ENCODE peak calls at places on chromosomes 2 and 18, in five cellular contexts. One of them, this sample, is unnamed.

GRCh38 chr2:43513216-43513615 is 82.6 kb downstream of the THADA start:
- ATAC-seq in upper lobe of left lung: no peak
- ATAC-seq in K562: no peak
- ATAC-seq in A549: no peak
- ATAC-seq in GM12878: peak
- ATAC-seq in this sample: no peak

GRCh38 chr2:111117666-111118454 is 2.9 kb upstream of the BCL2L11 start:
- ATAC-seq in GM12878: no peak
- ATAC-seq in K562: no peak
- ATAC-seq in A549: peak
- ATAC-seq in upper lobe of left lung: no peak
- ATAC-seq in this sample: no peak

GRCh38 chr2:118806797-118807667 is 40.4 kb downstream of the EN1 start:
- ATAC-seq in upper lobe of left lung: no peak
- ATAC-seq in GM12878: no peak
- ATAC-seq in A549: no peak
- ATAC-seq in K562: peak
- ATAC-seq in this sample: no peak

GRCh38 chr18:62850619-62851306 is 135.4 kb downstream of the PHLPP1 start:
- ATAC-seq in GM12878: no peak
- ATAC-seq in K562: peak
- ATAC-seq in A549: peak
- ATAC-seq in upper lobe of left lung: peak
- ATAC-seq in this sample: no peak

GRCh38 chr2:234322766-234323465 is 174.0 kb downstream of the ARL4C start:
- ATAC-seq in K562: no peak
- ATAC-seq in upper lobe of left lung: no peak
- ATAC-seq in A549: no peak
- ATAC-seq in GM12878: no peak
- ATAC-seq in this sample: no peak

GRCh38 chr2:146949400-146949799 is 895.4 kb upstream of the ACVR2A start:
- ATAC-seq in A549: no peak
- ATAC-seq in upper lobe of left lung: no peak
- ATAC-seq in K562: no peak
- ATAC-seq in GM12878: no peak
- ATAC-seq in this sample: no peak

GRCh38 chr2:221896505-221897151 is 324.5 kb upstream of the EPHA4 start:
- ATAC-seq in GM12878: no peak
- ATAC-seq in A549: no peak
- ATAC-seq in K562: no peak
- ATAC-seq in upper lobe of left lung: peak
- ATAC-seq in this sample: peak

GRCh38 chr18:69186162-69186561 is 214.5 kb upstream of the DOK6 start:
- ATAC-seq in K562: no peak
- ATAC-seq in upper lobe of left lung: no peak
- ATAC-seq in A549: no peak
- ATAC-seq in GM12878: no peak
- ATAC-seq in this sample: no peak

GRCh38 chr2:69616755-69617154 is 26.8 kb downstream of the AAK1 start:
- ATAC-seq in K562: no peak
- ATAC-seq in A549: no peak
- ATAC-seq in upper lobe of left lung: no peak
- ATAC-seq in GM12878: peak
- ATAC-seq in this sample: no peak

GRCh38 chr2:167196461-167197252 is 308.4 kb downstream of the XIRP2 start:
- ATAC-seq in upper lobe of left lung: peak
- ATAC-seq in K562: no peak
- ATAC-seq in A549: no peak
- ATAC-seq in GM12878: peak
- ATAC-seq in this sample: peak

GRCh38 chr2:67716895-67717294 is 319.8 kb downstream of the ETAA1 start:
- ATAC-seq in A549: no peak
- ATAC-seq in upper lobe of left lung: no peak
- ATAC-seq in K562: no peak
- ATAC-seq in GM12878: no peak
- ATAC-seq in this sample: no peak

GRCh38 chr2:37615808-37616673 is 55.4 kb downstream of the CDC42EP3 start:
- ATAC-seq in A549: no peak
- ATAC-seq in upper lobe of left lung: peak
- ATAC-seq in K562: no peak
- ATAC-seq in GM12878: peak
- ATAC-seq in this sample: peak

GRCh38 chr2:219946529-219946928 is 319.1 kb downstream of the SLC4A3 start:
- ATAC-seq in GM12878: peak
- ATAC-seq in A549: no peak
- ATAC-seq in K562: no peak
- ATAC-seq in upper lobe of left lung: no peak
- ATAC-seq in this sample: no peak

GRCh38 chr18:56743115-56743514 is 92.0 kb downstream of the WDR7 start:
- ATAC-seq in upper lobe of left lung: no peak
- ATAC-seq in K562: no peak
- ATAC-seq in A549: no peak
- ATAC-seq in GM12878: no peak
- ATAC-seq in this sample: no peak

GRCh38 chr2:204473224-204473623 is 72.1 kb upstream of the PARD3B start:
- ATAC-seq in upper lobe of left lung: no peak
- ATAC-seq in GM12878: no peak
- ATAC-seq in A549: no peak
- ATAC-seq in K562: no peak
- ATAC-seq in this sample: no peak

GRCh38 chr2:36415623-36416022 is 60.0 kb downstream of the CRIM1 start:
- ATAC-seq in K562: no peak
- ATAC-seq in A549: peak
- ATAC-seq in GM12878: no peak
- ATAC-seq in upper lobe of left lung: no peak
- ATAC-seq in this sample: no peak

GRCh38 chr2:10493636-10494281 is 45.6 kb upstream of the ODC1 start:
- ATAC-seq in K562: no peak
- ATAC-seq in GM12878: peak
- ATAC-seq in A549: peak
- ATAC-seq in upper lobe of left lung: peak
- ATAC-seq in this sample: no peak

GRCh38 chr2:26054598-26055348 is 20.9 kb downstream of the RAB10 start:
- ATAC-seq in K562: peak
- ATAC-seq in upper lobe of left lung: peak
- ATAC-seq in GM12878: peak
- ATAC-seq in A549: peak
- ATAC-seq in this sample: no peak

GRCh38 chr2:145404690-145405089 is 884.8 kb upstream of the ZEB2 start:
- ATAC-seq in A549: no peak
- ATAC-seq in K562: no peak
- ATAC-seq in GM12878: no peak
- ATAC-seq in upper lobe of left lung: no peak
- ATAC-seq in this sample: no peak

GRCh38 chr2:45734952-45735351 is 83.5 kb downstream of the PRKCE start:
- ATAC-seq in upper lobe of left lung: no peak
- ATAC-seq in A549: peak
- ATAC-seq in GM12878: no peak
- ATAC-seq in K562: no peak
- ATAC-seq in this sample: no peak

GRCh38 chr2:138423198-138423597 is 78.4 kb upstream of the SPOPL start:
- ATAC-seq in A549: no peak
- ATAC-seq in upper lobe of left lung: no peak
- ATAC-seq in GM12878: no peak
- ATAC-seq in K562: no peak
- ATAC-seq in this sample: no peak

GRCh38 chr2:198975779-198976178 is 482.0 kb downstream of the SATB2 start:
- ATAC-seq in K562: no peak
- ATAC-seq in GM12878: no peak
- ATAC-seq in upper lobe of left lung: no peak
- ATAC-seq in A549: no peak
- ATAC-seq in this sample: no peak
- H3K27ac ChIP-seq in K562: no peak
- H3K27ac ChIP-seq in GM12878: no peak
- H3K27ac ChIP-seq in upper lobe of left lung: no peak
- H3K27ac ChIP-seq in A549: no peak
- H3K27ac ChIP-seq in this sample: no peak

DNA sequence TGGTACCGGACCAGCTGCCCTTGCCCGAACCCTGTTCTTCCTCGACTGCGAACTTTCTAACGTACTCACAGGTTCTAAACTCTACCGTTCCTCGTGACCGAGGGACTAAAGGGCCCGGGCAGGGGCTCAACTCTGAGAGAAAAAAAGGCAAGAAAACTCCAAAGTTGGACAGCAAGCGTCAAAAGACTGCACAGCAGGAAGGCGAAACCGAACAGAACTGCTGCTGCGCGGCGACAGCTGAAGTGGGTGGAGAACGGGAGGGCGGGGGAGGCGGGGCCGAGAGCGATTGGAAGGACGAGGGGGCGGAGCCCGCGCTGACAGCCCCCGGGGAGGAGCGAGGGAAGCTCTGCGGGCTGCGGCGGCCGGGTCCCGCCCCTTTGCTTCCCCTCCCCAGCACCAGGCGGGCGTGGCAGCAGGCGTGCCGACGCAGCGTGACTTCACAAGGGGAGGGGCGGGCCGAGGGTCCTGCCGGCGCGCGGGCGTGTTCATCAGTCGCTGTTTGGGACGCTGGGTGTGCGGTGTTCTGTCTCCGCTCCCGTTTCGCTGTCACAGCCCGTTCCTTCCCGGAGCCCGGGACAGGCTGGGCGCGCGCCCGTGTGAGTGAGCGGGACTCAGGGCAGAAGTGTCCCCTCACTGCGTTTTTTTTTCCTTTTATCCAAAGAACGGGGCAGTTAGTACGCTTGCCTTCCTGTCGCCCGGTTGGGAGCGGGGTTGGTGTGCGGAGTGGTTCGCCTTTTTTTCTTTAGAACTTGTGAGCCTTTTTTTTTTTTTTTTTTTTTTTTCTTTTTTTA is at the start of gene NABP1:
- ATAC-seq in K562: peak
- ATAC-seq in GM12878: peak
- ATAC-seq in upper lobe of left lung: peak
- ATAC-seq in A549: peak
- ATAC-seq in this sample: peak
- TF ChIP-seq EP300 in K562: no peak
- TF ChIP-seq EP300 in GM12878: peak
- TF ChIP-seq EP300 in upper lobe of left lung: peak
- TF ChIP-seq EP300 in A549: no peak
- TF ChIP-seq EP300 in this sample: no peak

GRCh38 chr2:162748566-162749215 is 89.9 kb downstream of the KCNH7 start:
- ATAC-seq in GM12878: no peak
- ATAC-seq in K562: no peak
- ATAC-seq in upper lobe of left lung: no peak
- ATAC-seq in A549: no peak
- ATAC-seq in this sample: no peak
- H3K27ac ChIP-seq in GM12878: no peak
- H3K27ac ChIP-seq in K562: no peak
- H3K27ac ChIP-seq in upper lobe of left lung: no peak
- H3K27ac ChIP-seq in A549: no peak
- H3K27ac ChIP-seq in this sample: no peak

GRCh38 chr18:26332991-26333390 is 106.7 kb downstream of the TAF4B start:
- ATAC-seq in upper lobe of left lung: no peak
- ATAC-seq in GM12878: no peak
- ATAC-seq in A549: no peak
- ATAC-seq in K562: no peak
- ATAC-seq in this sample: no peak
- TF ChIP-seq EP300 in upper lobe of left lung: no peak
- TF ChIP-seq EP300 in GM12878: no peak
- TF ChIP-seq EP300 in A549: no peak
- TF ChIP-seq EP300 in K562: no peak
- TF ChIP-seq EP300 in this sample: no peak

DNA sequence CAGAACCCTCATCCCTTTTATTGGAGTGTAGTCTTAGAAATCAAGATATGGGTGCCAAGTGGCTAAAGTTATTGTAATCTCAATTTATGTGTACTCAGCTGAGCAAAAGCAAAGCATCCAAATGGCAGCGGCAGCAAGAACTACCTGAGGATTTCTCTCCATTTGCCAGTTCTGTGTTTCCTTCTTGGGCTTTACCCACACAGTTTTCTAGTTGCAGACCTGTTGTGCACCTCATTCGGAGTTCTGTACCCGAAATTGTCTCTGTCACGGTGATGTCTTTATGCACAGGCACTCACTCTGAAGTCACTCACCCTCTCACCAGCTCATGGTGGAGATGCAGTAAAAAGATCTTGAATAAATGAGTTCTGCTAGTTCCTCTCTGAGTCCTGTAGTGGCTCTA is 43.6 kb downstream of the INPP4A start:
- ATAC-seq in upper lobe of left lung: no peak
- ATAC-seq in A549: no peak
- ATAC-seq in K562: no peak
- ATAC-seq in GM12878: no peak
- ATAC-seq in this sample: no peak
- H3K27ac ChIP-seq in upper lobe of left lung: peak
- H3K27ac ChIP-seq in A549: no peak
- H3K27ac ChIP-seq in K562: no peak
- H3K27ac ChIP-seq in GM12878: peak
- H3K27ac ChIP-seq in this sample: no peak

DNA sequence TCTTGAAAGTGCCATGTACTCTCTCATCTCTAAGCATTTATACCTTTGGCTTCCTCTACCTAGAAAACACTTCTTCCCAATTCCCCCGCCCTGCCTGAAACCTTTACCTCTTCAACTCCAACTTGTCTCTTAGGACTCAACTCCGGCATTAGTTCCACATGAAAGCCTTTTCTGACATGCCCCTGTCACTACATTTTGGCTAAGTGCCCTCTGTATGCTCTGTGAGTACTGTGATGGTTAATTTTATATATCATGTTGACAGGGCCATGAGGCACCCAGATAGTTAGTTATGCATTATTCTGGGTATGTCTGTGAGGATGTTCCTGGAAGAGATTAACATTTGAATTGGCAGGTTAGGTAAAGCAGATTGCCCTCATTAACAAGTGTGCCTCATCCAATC is 75.6 kb upstream of the NCKAP5 start:
- ATAC-seq in A549: no peak
- ATAC-seq in GM12878: no peak
- ATAC-seq in K562: no peak
- ATAC-seq in upper lobe of left lung: no peak
- ATAC-seq in this sample: no peak
- TF ChIP-seq EP300 in A549: no peak
- TF ChIP-seq EP300 in GM12878: no peak
- TF ChIP-seq EP300 in K562: no peak
- TF ChIP-seq EP300 in upper lobe of left lung: no peak
- TF ChIP-seq EP300 in this sample: no peak

GRCh38 chr2:51758080-51758479 is 726.1 kb upstream of the NRXN1 start:
- ATAC-seq in K562: no peak
- ATAC-seq in GM12878: no peak
- ATAC-seq in A549: no peak
- ATAC-seq in upper lobe of left lung: no peak
- ATAC-seq in this sample: no peak

GRCh38 chr2:51760441-51760840 is 728.5 kb upstream of the NRXN1 start:
- ATAC-seq in K562: no peak
- ATAC-seq in A549: no peak
- ATAC-seq in upper lobe of left lung: no peak
- ATAC-seq in GM12878: no peak
- ATAC-seq in this sample: no peak
- H3K27ac ChIP-seq in K562: no peak
- H3K27ac ChIP-seq in A549: no peak
- H3K27ac ChIP-seq in upper lobe of left lung: no peak
- H3K27ac ChIP-seq in GM12878: no peak
- H3K27ac ChIP-seq in this sample: no peak

This sample was measured in gastroesophageal sphincter.